ENCODE peak calls at places on chromosome 1, in four cellular contexts. I is A549, L is GM12878, H is K562. S is an unnamed sample.

GRCh38 chr1:77742011-77742555 is 17.6 kb downstream of the USP33 start:
- DNase-seq in L (no peak), I (no peak), H (peak; percentile 43), S (no peak)

GRCh38 chr1:201721131-201722049 is 107.6 kb upstream of the IPO9 start:
- DNase-seq in L (no peak), H (no peak), I (no peak), S (no peak)

GRCh38 chr1:237492359-237492758 is 398.4 kb downstream of the ZP4 start:
- DNase-seq in H (no peak), L (no peak), I (no peak), S (no peak)

GRCh38 chr1:226268421-226269124 is 40.4 kb downstream of the LIN9 start:
- DNase-seq in I (peak; percentile 12), H (no peak), L (no peak), S (no peak)

GRCh38 chr1:25922633-25923567 is 16.7 kb upstream of the STMN1 start:
- DNase-seq in L (no peak), I (peak; percentile 53), H (no peak), S (no peak)

GRCh38 chr1:183881387-183882084 is 76.6 kb downstream of the RGL1 start:
- DNase-seq in H (no peak), I (peak; percentile 39), L (no peak), S (peak; percentile 77)

GRCh38 chr1:118101445-118101844 is 83.6 kb downstream of the SPAG17 start:
- DNase-seq in H (no peak), I (no peak), L (no peak), S (no peak)

GRCh38 chr1:110956586-110956985 is 7.1 kb downstream of the LRIF1 start:
- DNase-seq in I (no peak), H (no peak), L (no peak), S (no peak)

DNA sequence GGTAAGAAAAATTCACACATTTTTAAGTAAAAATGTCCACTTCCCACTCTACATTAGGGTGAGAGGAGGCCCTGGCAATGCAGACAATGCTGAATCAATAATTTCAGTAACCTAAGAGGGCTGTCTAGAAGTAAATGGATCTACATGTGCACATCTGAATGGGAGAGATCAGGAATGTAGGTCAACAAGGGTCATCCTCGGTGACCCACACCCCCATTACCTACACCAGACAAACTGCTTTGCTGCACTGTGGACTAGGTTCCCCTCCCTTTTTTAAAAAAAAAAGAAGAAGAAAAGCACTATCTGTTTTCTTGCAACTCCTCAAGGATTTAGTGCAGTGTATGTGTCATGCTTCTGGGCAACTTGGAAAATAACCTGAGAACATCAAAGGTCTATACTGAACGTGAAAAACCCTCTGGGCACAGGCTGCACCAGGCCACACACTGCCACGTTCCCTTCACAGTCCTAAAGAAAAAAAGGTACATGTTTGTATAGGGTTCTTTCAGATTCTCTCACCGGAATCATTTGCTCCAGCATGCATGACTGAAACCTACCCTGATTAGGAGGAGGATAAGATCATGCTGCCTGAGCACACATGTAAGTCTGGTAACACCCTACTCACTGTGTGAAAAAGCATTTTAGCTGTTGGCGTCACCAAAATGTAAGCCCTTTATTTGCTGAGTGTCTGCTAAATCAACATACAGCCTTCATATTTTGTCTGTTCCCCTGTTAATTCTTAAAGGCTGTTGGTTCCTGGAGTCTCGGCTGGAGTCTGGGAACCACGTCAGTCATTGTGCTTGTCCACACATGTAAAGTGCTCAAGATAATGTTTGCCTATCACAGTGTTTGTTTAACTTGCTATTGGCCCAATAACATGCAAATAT is 341.0 kb downstream of the SMYD3 start:
- DNase-seq in L (no peak), I (peak; percentile 51), H (peak; percentile 65), S (peak; percentile 41)
- TF ChIP-seq POLR2AphosphoS2 in L (no peak), I (no peak), H (no peak), S (no peak)

GRCh38 chr1:175217674-175218073 is 25.1 kb upstream of the KIAA0040 start:
- DNase-seq in I (no peak), H (no peak), L (no peak), S (no peak)
- TF ChIP-seq RFX5 in I (no peak), H (no peak), L (no peak), S (no peak)

GRCh38 chr1:170594227-170594626 is 62.3 kb downstream of the GORAB start:
- DNase-seq in L (no peak), H (no peak), I (no peak), S (no peak)
- TF ChIP-seq POLR2AphosphoS2 in L (no peak), H (no peak), I (no peak), S (no peak)

DNA sequence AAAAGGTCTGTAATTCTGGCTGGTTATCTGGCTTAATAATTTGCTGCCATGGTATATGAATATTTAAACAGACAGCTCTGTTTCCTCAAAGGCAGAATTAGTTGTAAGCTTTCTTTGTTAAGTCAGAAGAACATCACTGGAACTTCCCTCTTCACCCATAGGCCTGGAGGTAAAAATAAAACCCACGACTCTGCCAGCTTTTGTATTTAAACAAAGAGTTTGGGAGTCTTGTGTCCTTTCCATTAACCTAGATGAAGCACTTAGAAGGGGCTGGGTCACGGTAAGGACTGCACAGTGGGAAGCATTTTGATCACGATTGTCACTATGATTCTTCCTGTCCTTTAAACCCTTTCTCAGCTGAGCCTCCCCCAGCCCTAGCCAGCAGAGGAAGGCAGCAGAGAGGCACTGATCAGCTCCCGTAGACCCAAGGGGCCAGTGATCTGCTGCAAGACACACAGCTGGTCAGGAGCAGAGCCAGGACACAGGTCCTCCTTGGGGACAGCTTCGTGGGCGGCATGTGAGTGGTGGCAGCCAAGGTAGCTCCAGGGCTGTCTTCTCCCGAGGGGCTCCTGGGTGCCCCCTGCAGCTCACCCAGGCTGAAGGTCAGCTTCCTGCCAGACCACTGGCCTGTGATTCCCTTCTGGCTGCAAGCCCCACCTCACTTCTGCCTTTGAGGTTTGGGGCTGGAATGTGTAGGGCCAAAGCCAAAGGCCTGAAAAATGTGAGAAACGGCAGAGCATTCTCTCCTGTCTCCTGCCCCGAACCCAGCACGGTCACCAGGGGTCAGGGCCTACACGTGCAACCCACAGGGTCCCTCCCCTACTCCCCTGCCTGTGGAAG is 4.0 kb upstream of the LAPTM5 start:
- DNase-seq in H (peak; percentile 71), L (no peak), I (no peak), S (no peak)
- TF ChIP-seq RFX5 in H (no peak), L (no peak), I (no peak), S (no peak)

GRCh38 chr1:75083848-75084514 is 50.2 kb upstream of the LHX8 start:
- DNase-seq in H (no peak), L (no peak), I (peak; percentile 38), S (no peak)
- TF ChIP-seq POLR2AphosphoS2 in H (no peak), L (no peak), I (no peak), S (no peak)

GRCh38 chr1:184965889-184966860 is 8.1 kb downstream of the NIBAN1 start:
- DNase-seq in I (no peak), L (no peak), H (no peak), S (no peak)
- TF ChIP-seq RFX5 in I (no peak), L (no peak), H (no peak), S (no peak)

GRCh38 chr1:109794319-109795132 is 30.8 kb upstream of the EPS8L3 start:
- DNase-seq in L (no peak), H (peak; percentile 64), I (no peak), S (peak; percentile 29)

GRCh38 chr1:109792056-109792831 is 28.5 kb upstream of the EPS8L3 start:
- DNase-seq in I (peak; percentile 89), H (peak; percentile 84), L (no peak), S (peak; percentile 75)

GRCh38 chr1:109791495-109792040 is 27.8 kb upstream of the EPS8L3 start:
- DNase-seq in I (no peak), H (no peak), L (no peak), S (no peak)

GRCh38 chr1:109793486-109794318 is 30.0 kb upstream of the EPS8L3 start:
- DNase-seq in L (no peak), H (peak; percentile 75), I (no peak), S (no peak)

DNA sequence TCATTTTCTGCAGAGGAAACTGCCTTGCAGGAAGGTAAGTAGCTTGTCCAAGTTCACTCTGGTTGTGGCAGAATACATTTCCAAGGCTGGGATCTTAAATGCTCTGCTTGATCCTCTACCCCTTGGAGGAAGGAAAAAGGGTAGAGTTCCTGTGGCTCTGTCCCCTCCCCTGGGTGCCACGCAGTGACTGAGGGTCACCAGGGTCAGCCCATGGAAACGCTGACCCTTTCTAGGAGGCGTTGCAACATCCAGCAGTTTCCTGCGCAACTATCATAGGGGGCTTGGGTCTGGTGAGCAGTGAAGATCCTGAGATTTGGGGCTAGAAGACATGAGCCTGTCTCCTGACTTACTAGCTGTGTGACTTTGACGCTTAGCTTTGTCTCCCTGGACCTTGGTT is 29.4 kb upstream of the EPS8L3 start:
- DNase-seq in H (peak; percentile 29), L (no peak), I (no peak), S (no peak)
- TF ChIP-seq POLR2AphosphoS2 in H (no peak), L (no peak), I (no peak), S (no peak)

DNA sequence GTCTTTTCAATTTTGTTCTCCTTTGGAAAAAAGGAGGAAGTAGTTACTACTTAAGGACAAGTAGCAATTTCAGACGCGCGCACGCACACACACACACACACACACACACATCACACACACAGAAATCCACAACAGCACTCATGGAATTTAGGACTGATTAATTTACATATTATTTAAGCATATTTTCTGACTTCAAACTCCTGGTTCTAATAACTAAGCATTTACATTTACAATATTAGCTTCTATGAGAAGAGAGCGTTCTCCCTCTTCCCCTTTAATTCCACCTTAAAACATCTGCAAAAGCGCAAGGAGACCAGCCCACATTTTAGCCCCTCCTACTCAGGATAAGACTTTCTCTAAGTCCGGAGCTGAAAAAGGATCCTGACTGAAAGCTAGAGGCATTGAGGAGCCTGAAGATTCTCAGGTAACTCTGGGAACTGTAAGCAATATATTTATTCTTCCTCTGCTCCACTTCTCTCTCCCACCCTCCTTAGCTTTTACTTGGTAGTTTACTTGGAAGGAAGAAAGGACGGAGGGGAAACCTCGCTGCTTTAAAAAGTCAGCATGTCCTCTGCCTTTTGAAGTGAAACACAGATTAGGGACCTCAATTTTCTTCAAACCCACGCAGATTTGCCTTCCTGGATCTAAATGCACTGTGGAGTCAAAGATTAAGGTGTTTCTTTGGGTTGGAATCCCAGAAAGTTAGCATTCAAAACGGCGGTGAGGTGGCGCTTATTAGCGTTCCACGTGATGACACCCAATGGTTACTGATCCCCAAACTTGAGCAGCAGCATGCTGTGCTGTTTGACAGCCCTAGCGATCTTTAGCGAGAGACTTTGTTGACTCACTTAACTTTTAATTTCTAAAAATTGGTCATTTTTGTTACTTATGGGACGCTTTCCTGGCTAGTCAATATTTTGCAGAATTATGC is at the start of gene PLA2G4A:
- DNase-seq in I (peak; percentile 85), L (no peak), H (peak; percentile 2), S (no peak)
- TF ChIP-seq RFX5 in I (no peak), L (no peak), H (no peak), S (no peak)